ENCODE peak calls at places on chromosomes 4 and X, in five cellular contexts. U, B, D, M and P are unnamed samples.

GRCh38 chrX:153459976-153460375 is 10.4 kb downstream of the HAUS7 start:
- DNase-seq in U (no peak), D (no peak), M (peak), B (no peak), P (no peak)

GRCh38 chr4:7886250-7886973 is 53.2 kb downstream of the AFAP1 start:
- DNase-seq in D (no peak), M (no peak), B (no peak), U (no peak), P (no peak)

GRCh38 chr4:56531149-56531770 is 25.7 kb downstream of the ARL9 start:
- DNase-seq in D (no peak), U (no peak), M (no peak), B (no peak), P (no peak)

GRCh38 chr4:180160195-180160985 is 2082.8 kb upstream of the TENM3 start:
- DNase-seq in B (no peak), D (no peak), U (no peak), M (no peak), P (no peak)

GRCh38 chr4:5142726-5143125 is 91.4 kb downstream of the STK32B start:
- DNase-seq in B (no peak), D (no peak), U (no peak), M (peak), P (peak)

GRCh38 chr4:61210186-61210939 is 10.2 kb downstream of the ADGRL3 start:
- DNase-seq in M (no peak), B (no peak), U (no peak), D (no peak), P (no peak)

GRCh38 chr4:176307591-176307920 is 12.2 kb upstream of the SPCS3 start:
- DNase-seq in U (no peak), M (no peak), B (no peak), D (no peak), P (no peak)

GRCh38 chr4:140108243-140108642 is 45.7 kb downstream of the MAML3 start:
- DNase-seq in B (no peak), D (no peak), M (no peak), U (no peak), P (no peak)

GRCh38 chr4:15920723-15921591 is 17.6 kb downstream of the FGFBP1 start:
- DNase-seq in B (peak), M (peak), U (peak), D (peak), P (peak)

GRCh38 chr4:113222006-113222405 is 172.6 kb downstream of the ANK2 start:
- DNase-seq in M (no peak), B (no peak), U (no peak), D (no peak), P (no peak)

GRCh38 chr4:9703391-9703790 is 78.0 kb upstream of the DRD5 start:
- DNase-seq in B (peak), U (peak), D (peak), M (peak), P (peak)

GRCh38 chr4:140095694-140096482 is 58.1 kb downstream of the MAML3 start:
- DNase-seq in M (peak), B (peak), D (peak), U (peak), P (peak)

GRCh38 chrX:23952401-23952800 is 44.6 kb downstream of the CXorf58 start:
- DNase-seq in D (no peak), U (no peak), M (no peak), B (peak), P (no peak)

GRCh38 chr4:11050766-11051165 is 366.2 kb upstream of the CLNK start:
- DNase-seq in U (no peak), D (no peak), B (no peak), M (no peak), P (no peak)

GRCh38 chrX:97743014-97743413 is 859.3 kb downstream of the RPA4 start:
- DNase-seq in D (no peak), U (no peak), B (no peak), M (no peak), P (no peak)